ENCODE peak calls at places on chromosome 3, in seven cellular contexts. W, L, V, R, Y, T and D are unnamed samples.

GRCh38 chr3:99686955-99687612 is 48.7 kb downstream of the COL8A1 start:
- DNase-seq in W (no peak), L (peak), V (peak), R (no peak), Y (peak), T (peak), D (peak)

GRCh38 chr3:152505926-152506325 is 237.2 kb downstream of the MBNL1 start:
- DNase-seq in W (peak), L (no peak), V (no peak), R (no peak), Y (no peak), T (no peak), D (no peak)

GRCh38 chr3:177345049-177345972 is 148.0 kb upstream of the TBL1XR1 start:
- DNase-seq in W (no peak), L (peak), V (peak), R (no peak), Y (peak), T (peak), D (peak)

GRCh38 chr3:15081960-15082664 is 16.8 kb downstream of the RBSN start:
- DNase-seq in W (no peak), L (no peak), V (no peak), R (no peak), Y (no peak), T (no peak), D (no peak)

GRCh38 chr3:15319575-15319974 is 12.8 kb downstream of the SH3BP5 start:
- DNase-seq in W (no peak), L (no peak), V (no peak), R (no peak), Y (no peak), T (no peak), D (no peak)

GRCh38 chr3:40387895-40388254 is 891 bp downstream of the ENTPD3 start:
- DNase-seq in W (no peak), L (no peak), V (no peak), R (no peak), Y (no peak), T (no peak), D (no peak)

GRCh38 chr3:10286596-10287295 is 6.0 kb downstream of the GHRL start:
- DNase-seq in W (no peak), L (no peak), V (peak), R (peak), Y (peak), T (peak), D (no peak)

GRCh38 chr3:135992072-135992471 is 26.5 kb downstream of the PPP2R3A start:
- DNase-seq in W (no peak), L (no peak), V (no peak), R (no peak), Y (no peak), T (peak), D (no peak)

GRCh38 chr3:16315623-16316022 is 50.6 kb downstream of the OXNAD1 start:
- DNase-seq in W (no peak), L (no peak), V (no peak), R (no peak), Y (no peak), T (no peak), D (no peak)

GRCh38 chr3:127799476-127800222 is 22.7 kb downstream of the MGLL start:
- DNase-seq in W (no peak), L (no peak), V (no peak), R (no peak), Y (no peak), T (peak), D (no peak)

GRCh38 chr3:30597131-30597768 is 9.2 kb upstream of the TGFBR2 start:
- DNase-seq in W (no peak), L (no peak), V (peak), R (no peak), Y (no peak), T (peak), D (no peak)

GRCh38 chr3:194369522-194370279 is at the start of gene LRRC15:
- DNase-seq in W (no peak), L (peak), V (peak), R (no peak), Y (no peak), T (no peak), D (peak)

GRCh38 chr3:195102609-195103467 is 168.1 kb downstream of the XXYLT1 start:
- DNase-seq in W (no peak), L (peak), V (no peak), R (no peak), Y (no peak), T (peak), D (no peak)

GRCh38 chr3:40617084-40617483 is 92.3 kb downstream of the ZNF621 start:
- DNase-seq in W (no peak), L (no peak), V (no peak), R (no peak), Y (no peak), T (no peak), D (no peak)

GRCh38 chr3:72401005-72401404 is 447.2 kb downstream of the SHQ1 start:
- DNase-seq in W (no peak), L (peak), V (no peak), R (no peak), Y (no peak), T (no peak), D (no peak)

GRCh38 chr3:33146791-33147445 is 33.1 kb downstream of the CRTAP start:
- DNase-seq in W (no peak), L (no peak), V (no peak), R (no peak), Y (no peak), T (no peak), D (no peak)

GRCh38 chr3:189099031-189099471 is 72.7 kb upstream of the TPRG1 start:
- DNase-seq in W (no peak), L (no peak), V (no peak), R (no peak), Y (no peak), T (no peak), D (peak)

GRCh38 chr3:159082514-159082913 is 280.7 kb downstream of the MFSD1 start:
- DNase-seq in W (no peak), L (no peak), V (no peak), R (no peak), Y (no peak), T (no peak), D (no peak)

GRCh38 chr3:65402597-65402996 is 636.1 kb downstream of the MAGI1 start:
- DNase-seq in W (no peak), L (no peak), V (no peak), R (no peak), Y (no peak), T (no peak), D (no peak)

GRCh38 chr3:130975251-130975650 is 51.4 kb downstream of the ASTE1 start:
- DNase-seq in W (no peak), L (no peak), V (no peak), R (no peak), Y (no peak), T (no peak), D (no peak)

GRCh38 chr3:13537926-13538325 is 11.0 kb upstream of the FBLN2 start:
- DNase-seq in W (no peak), L (no peak), V (no peak), R (no peak), Y (no peak), T (peak), D (no peak)

GRCh38 chr3:165243597-165243996 is 47.4 kb upstream of the SLITRK3 start:
- DNase-seq in W (no peak), L (no peak), V (no peak), R (no peak), Y (no peak), T (no peak), D (no peak)

GRCh38 chr3:39184081-39184967 is 8.1 kb downstream of the XIRP1 start:
- DNase-seq in W (no peak), L (no peak), V (no peak), R (no peak), Y (no peak), T (no peak), D (no peak)

GRCh38 chr3:195069501-195070251 is 201.3 kb downstream of the XXYLT1 start:
- DNase-seq in W (no peak), L (no peak), V (no peak), R (no peak), Y (no peak), T (no peak), D (no peak)

GRCh38 chr3:130386604-130387263 is 41.3 kb downstream of the COL6A5 start:
- DNase-seq in W (no peak), L (peak), V (no peak), R (no peak), Y (no peak), T (no peak), D (no peak)

GRCh38 chr3:149400645-149401044 is 23.2 kb upstream of the TM4SF1 start:
- DNase-seq in W (no peak), L (no peak), V (no peak), R (no peak), Y (no peak), T (no peak), D (no peak)

GRCh38 chr3:149401215-149401925 is 23.9 kb upstream of the TM4SF1 start:
- DNase-seq in W (no peak), L (no peak), V (peak), R (no peak), Y (no peak), T (no peak), D (peak)

GRCh38 chr3:149403443-149403842 is 26.0 kb upstream of the TM4SF1 start:
- DNase-seq in W (no peak), L (no peak), V (no peak), R (no peak), Y (no peak), T (no peak), D (no peak)

GRCh38 chr3:149402481-149402880 is 25.0 kb upstream of the TM4SF1 start:
- DNase-seq in W (no peak), L (no peak), V (no peak), R (no peak), Y (no peak), T (no peak), D (no peak)

DNA sequence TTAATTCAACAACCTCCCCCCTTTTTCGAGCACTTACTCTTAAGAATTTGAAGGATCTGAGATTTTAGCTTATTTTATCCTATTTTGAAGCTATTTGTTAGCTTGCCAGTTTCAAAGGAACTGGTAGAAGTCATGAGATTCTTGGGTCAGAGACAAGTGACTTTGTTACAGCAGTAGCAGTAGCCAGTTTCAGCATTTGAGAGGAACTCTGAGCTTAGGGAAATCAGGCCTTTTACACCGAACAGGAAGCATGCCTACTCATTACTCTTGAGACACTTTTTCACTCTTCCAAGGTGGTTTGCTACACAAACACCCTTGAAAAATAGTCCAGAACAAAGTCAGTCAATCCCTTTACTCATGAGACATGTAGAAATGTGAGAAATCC is 24.5 kb upstream of the TM4SF1 start:
- DNase-seq in W (no peak), L (no peak), V (peak), R (no peak), Y (no peak), T (no peak), D (no peak)
- TF ChIP-seq JUND in W (no peak), L (no peak), V (no peak), R (no peak), Y (no peak), T (no peak), D (no peak)

DNA sequence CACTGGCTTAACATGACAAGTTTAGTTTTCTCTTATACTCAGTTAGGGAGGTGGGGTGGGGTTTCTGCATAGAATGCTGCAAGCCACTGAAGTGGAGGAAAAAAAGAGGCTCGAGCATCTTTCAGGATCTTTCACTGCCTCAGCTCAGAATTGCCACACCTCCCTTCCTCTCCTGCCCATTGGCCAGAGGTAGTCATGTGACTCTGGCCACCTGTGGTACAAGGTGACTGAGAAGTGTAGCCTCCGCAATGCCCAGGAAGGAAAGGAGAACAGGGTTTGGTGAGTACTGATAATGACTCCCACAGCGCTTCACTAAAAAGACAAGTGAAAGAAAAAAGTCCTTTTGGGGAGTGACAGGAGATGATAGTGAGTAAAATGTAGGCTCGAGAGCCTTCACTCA is 124.3 kb upstream of the TRIM42 start:
- DNase-seq in W (no peak), L (no peak), V (no peak), R (no peak), Y (no peak), T (no peak), D (no peak)
- TF ChIP-seq JUND in W (no peak), L (no peak), V (no peak), R (no peak), Y (no peak), T (no peak), D (no peak)

DNA sequence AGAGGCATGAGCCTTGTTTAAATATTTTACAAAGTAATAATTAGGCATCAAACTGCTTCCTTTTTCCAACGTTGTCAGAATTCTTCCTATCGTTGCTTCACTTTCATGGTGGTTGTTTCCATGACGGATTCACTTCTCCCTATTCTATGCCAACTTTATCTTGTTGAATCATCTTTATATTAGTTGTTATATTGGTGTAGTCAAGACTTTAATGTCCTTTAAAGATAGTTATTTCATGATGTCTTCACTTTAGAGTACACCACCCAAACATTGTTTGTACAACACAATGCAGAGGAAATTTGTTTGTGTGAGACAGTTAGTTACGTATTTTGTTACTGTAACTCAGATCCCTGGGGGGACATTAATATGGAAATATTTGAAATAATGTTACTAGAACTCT is 61.9 kb downstream of the CRYBG3 start:
- DNase-seq in W (no peak), L (no peak), V (no peak), R (no peak), Y (no peak), T (no peak), D (no peak)
- TF ChIP-seq JUND in W (no peak), L (no peak), V (no peak), R (no peak), Y (no peak), T (no peak), D (no peak)

DNA sequence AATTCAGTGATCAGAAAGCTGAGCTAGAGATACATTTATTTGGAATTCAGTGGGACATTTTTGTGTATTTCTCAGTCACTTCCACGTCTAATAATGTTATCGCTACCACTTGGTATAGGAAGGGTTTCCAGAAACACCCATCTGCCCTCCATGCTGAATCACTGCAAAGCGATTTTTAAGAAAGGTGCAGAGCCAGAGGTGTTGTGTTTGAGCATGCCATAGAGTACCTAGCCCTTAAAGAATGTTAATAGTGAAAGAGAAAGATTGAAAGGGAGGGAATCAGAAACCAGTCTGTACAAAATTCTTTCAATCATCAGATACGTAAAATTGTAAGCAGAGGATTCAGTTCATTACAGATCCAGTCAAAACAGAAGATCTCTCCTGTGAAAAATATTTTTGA is 80.1 kb upstream of the ARL6 start:
- DNase-seq in W (no peak), L (no peak), V (no peak), R (no peak), Y (no peak), T (no peak), D (no peak)
- TF ChIP-seq JUND in W (no peak), L (no peak), V (no peak), R (no peak), Y (no peak), T (no peak), D (no peak)

DNA sequence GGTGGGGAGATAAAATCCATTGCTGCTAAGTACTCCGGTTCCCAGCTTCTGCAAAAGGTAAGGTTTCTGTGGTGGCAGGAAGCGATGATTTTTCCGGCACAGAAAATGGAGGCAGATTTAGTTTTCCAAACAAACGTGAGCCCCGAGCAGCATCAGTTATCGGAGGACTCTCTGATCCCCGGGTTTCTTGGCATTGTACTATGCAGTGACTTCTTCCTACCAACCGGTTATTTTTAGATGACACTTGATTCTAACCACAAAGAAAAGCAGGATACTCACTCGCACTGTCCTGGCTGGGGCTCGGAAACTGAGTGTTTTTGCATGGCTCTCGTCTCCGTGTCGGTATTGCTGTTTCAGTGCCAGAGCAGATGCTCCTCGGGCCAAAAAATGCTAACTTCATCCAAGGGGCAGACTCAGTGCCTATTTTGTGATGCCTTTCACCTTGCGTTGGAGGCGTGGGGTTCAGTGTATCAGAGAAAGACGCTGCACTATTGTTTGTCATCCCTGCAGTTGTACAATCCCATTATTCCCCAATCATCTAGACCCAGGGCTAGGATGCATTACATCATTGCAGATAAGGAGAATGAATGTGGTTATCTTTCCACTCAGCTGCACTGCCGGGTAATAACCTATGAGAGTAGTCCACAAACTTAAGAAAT is 1.3 kb downstream of the CACNA2D3 start:
- DNase-seq in W (no peak), L (no peak), V (no peak), R (no peak), Y (peak), T (no peak), D (no peak)
- TF ChIP-seq JUND in W (no peak), L (no peak), V (no peak), R (no peak), Y (no peak), T (no peak), D (no peak)